ENCODE peak calls at places on chromosomes 11 and 22, in four cellular contexts. Z, M, K and Q are unnamed samples.

GRCh38 chr11:57800444-57801184 is 39.0 kb downstream of the CTNND1 start:
- DNase-seq in M (no peak), K (peak), Z (peak), Q (no peak)

GRCh38 chr11:120337133-120337895 is 1.1 kb downstream of the ARHGEF12 start:
- DNase-seq in K (peak), M (peak), Z (peak), Q (peak)

GRCh38 chr22:38077595-38077994 is 6.4 kb downstream of the SLC16A8 start:
- DNase-seq in K (no peak), M (no peak), Z (no peak), Q (no peak)

GRCh38 chr22:30240541-30241417 is 5.8 kb downstream of the LIF start:
- DNase-seq in K (no peak), M (no peak), Z (no peak), Q (no peak)

GRCh38 chr11:64769283-64769682 is 9.1 kb downstream of the SF1 start:
- DNase-seq in M (no peak), K (no peak), Z (no peak), Q (no peak)

GRCh38 chr22:17314472-17314871 is 54.8 kb upstream of the CECR2 start:
- DNase-seq in Z (no peak), M (no peak), K (no peak), Q (no peak)

GRCh38 chr22:36863281-36863680 is 2.5 kb downstream of the NCF4 start:
- DNase-seq in Z (no peak), K (no peak), M (no peak), Q (no peak)

GRCh38 chr11:112025682-112026081 is 474 bp downstream of the DLAT start:
- DNase-seq in K (no peak), Z (no peak), M (no peak), Q (no peak)

GRCh38 chr11:65310756-65311155 is 3.9 kb upstream of the CDC42EP2 start:
- DNase-seq in K (no peak), Z (no peak), M (peak), Q (no peak)

GRCh38 chr11:64340671-64341335 is 799 bp downstream of the CCDC88B start:
- DNase-seq in K (peak), Z (peak), M (no peak), Q (peak)

GRCh38 chr11:14448229-14448628 is 51.4 kb downstream of the COPB1 start:
- DNase-seq in Z (no peak), K (no peak), M (no peak), Q (no peak)

GRCh38 chr11:107953506-107953905 is 25.3 kb downstream of the RAB39A start:
- DNase-seq in M (no peak), K (no peak), Z (no peak), Q (no peak)

GRCh38 chr11:73577496-73577917 is 20.4 kb downstream of the FAM168A start:
- DNase-seq in M (no peak), K (no peak), Z (no peak), Q (no peak)

GRCh38 chr22:46517255-46517761 is 20.1 kb downstream of the CELSR1 start:
- DNase-seq in Z (no peak), K (no peak), M (no peak), Q (peak)

GRCh38 chr22:45235851-45236342 is 4.8 kb downstream of the KIAA0930 start:
- DNase-seq in M (no peak), Z (no peak), K (no peak), Q (no peak)

GRCh38 chr22:21669026-21669425 is 3.2 kb downstream of the PPIL2 start:
- DNase-seq in Z (no peak), M (no peak), K (no peak), Q (no peak)

GRCh38 chr11:61150656-61151544 is 10.3 kb downstream of the VPS37C start:
- DNase-seq in K (no peak), Z (no peak), M (no peak), Q (no peak)

GRCh38 chr22:42358643-42359558 is 73.3 kb downstream of the NFAM1 start:
- DNase-seq in M (no peak), Z (no peak), K (no peak), Q (no peak)

GRCh38 chr11:132140056-132140455 is 769.6 kb downstream of the NTM start:
- DNase-seq in M (no peak), K (no peak), Z (no peak), Q (no peak)